ENCODE peak calls at places on chromosomes 4 and X, in six cellular contexts. E, D, A, F, Z and G are unnamed samples.

GRCh38 chrX:96770315-96770714 is 85.7 kb downstream of the DIAPH2 start:
- DNase-seq in E (peak), D (no peak), A (no peak), F (no peak), Z (no peak), G (peak)

GRCh38 chrX:68365356-68365755 is 67.9 kb downstream of the OPHN1 start:
- DNase-seq in E (no peak), D (no peak), A (no peak), F (no peak), Z (no peak), G (no peak)

GRCh38 chr4:166655705-166656104 is 578.6 kb downstream of the SPOCK3 start:
- DNase-seq in E (no peak), D (no peak), A (no peak), F (no peak), Z (no peak), G (no peak)

GRCh38 chr4:82287720-82288119 is 86.1 kb downstream of the HNRNPD start:
- DNase-seq in E (no peak), D (no peak), A (no peak), F (no peak), Z (no peak), G (no peak)

GRCh38 chrX:72094894-72095293 is 36.8 kb downstream of the RTL5 start:
- DNase-seq in E (no peak), D (no peak), A (no peak), F (no peak), Z (peak), G (peak)

GRCh38 chr4:79652232-79652631 is 244.2 kb upstream of the GK2 start:
- DNase-seq in E (no peak), D (no peak), A (no peak), F (no peak), Z (no peak), G (no peak)

GRCh38 chrX:40326186-40326965 is 228.6 kb upstream of the BCOR start:
- DNase-seq in E (peak), D (no peak), A (no peak), F (no peak), Z (no peak), G (no peak)

GRCh38 chrX:17032351-17032750 is 85.9 kb downstream of the REPS2 start:
- DNase-seq in E (peak), D (no peak), A (no peak), F (no peak), Z (no peak), G (no peak)

GRCh38 chr4:84498203-84499026 is 677 bp downstream of the NKX6-1 start:
- DNase-seq in E (peak), D (no peak), A (peak), F (peak), Z (no peak), G (no peak)

GRCh38 chr4:20172070-20172760 is 79.5 kb upstream of the SLIT2 start:
- DNase-seq in E (no peak), D (no peak), A (no peak), F (no peak), Z (no peak), G (no peak)

GRCh38 chr4:139018971-139019758 is 3.6 kb downstream of the NOCT start:
- DNase-seq in E (no peak), D (no peak), A (no peak), F (no peak), Z (no peak), G (no peak)
- TF ChIP-seq EP300 in E (no peak), D (no peak), A (no peak), F (no peak), Z (no peak), G (no peak)

GRCh38 chr4:185956546-185956945 is 112.4 kb upstream of the TLR3 start:
- DNase-seq in E (no peak), D (no peak), A (no peak), F (no peak), Z (no peak), G (no peak)
- TF ChIP-seq EP300 in E (no peak), D (no peak), A (no peak), F (no peak), Z (no peak), G (no peak)

GRCh38 chr4:26568446-26568994 is 15.4 kb upstream of the TBC1D19 start:
- DNase-seq in E (peak), D (no peak), A (no peak), F (no peak), Z (no peak), G (no peak)

GRCh38 chr4:26576171-26576829 is 7.6 kb upstream of the TBC1D19 start:
- DNase-seq in E (no peak), D (no peak), A (no peak), F (no peak), Z (no peak), G (no peak)

GRCh38 chr4:26574563-26574962 is 9.3 kb upstream of the TBC1D19 start:
- DNase-seq in E (no peak), D (no peak), A (no peak), F (no peak), Z (no peak), G (no peak)

GRCh38 chr4:26570596-26570995 is 13.3 kb upstream of the TBC1D19 start:
- DNase-seq in E (no peak), D (no peak), A (no peak), F (no peak), Z (no peak), G (no peak)

GRCh38 chr4:26573389-26573794 is 10.5 kb upstream of the TBC1D19 start:
- DNase-seq in E (peak), D (no peak), A (no peak), F (no peak), Z (no peak), G (no peak)
- TF ChIP-seq EP300 in E (no peak), D (no peak), A (no peak), F (no peak), Z (no peak), G (no peak)

GRCh38 chr4:38930696-38931095 is 63.1 kb downstream of the FAM114A1 start:
- DNase-seq in E (no peak), D (no peak), A (no peak), F (no peak), Z (no peak), G (no peak)
- TF ChIP-seq EP300 in E (no peak), D (no peak), A (no peak), F (no peak), Z (peak), G (no peak)

GRCh38 chr4:148354186-148354585 is 88.0 kb downstream of the NR3C2 start:
- DNase-seq in E (no peak), D (no peak), A (no peak), F (no peak), Z (no peak), G (no peak)
- TF ChIP-seq EP300 in E (no peak), D (no peak), A (no peak), F (no peak), Z (no peak), G (no peak)

GRCh38 chrX:111680988-111681779 is at the start of gene ALG13:
- DNase-seq in E (peak), D (peak), A (peak), F (peak), Z (peak), G (peak)
- TF ChIP-seq EP300 in E (no peak), D (peak), A (no peak), F (no peak), Z (no peak), G (no peak)

GRCh38 chr4:189840356-189840755 is 100.3 kb upstream of the FRG1 start:
- DNase-seq in E (no peak), D (no peak), A (no peak), F (no peak), Z (no peak), G (no peak)

GRCh38 chr4:189850239-189850856 is 90.3 kb upstream of the FRG1 start:
- DNase-seq in E (no peak), D (no peak), A (no peak), F (no peak), Z (no peak), G (no peak)

GRCh38 chr4:189843392-189844009 is 97.2 kb upstream of the FRG1 start:
- DNase-seq in E (no peak), D (no peak), A (no peak), F (no peak), Z (no peak), G (no peak)

DNA sequence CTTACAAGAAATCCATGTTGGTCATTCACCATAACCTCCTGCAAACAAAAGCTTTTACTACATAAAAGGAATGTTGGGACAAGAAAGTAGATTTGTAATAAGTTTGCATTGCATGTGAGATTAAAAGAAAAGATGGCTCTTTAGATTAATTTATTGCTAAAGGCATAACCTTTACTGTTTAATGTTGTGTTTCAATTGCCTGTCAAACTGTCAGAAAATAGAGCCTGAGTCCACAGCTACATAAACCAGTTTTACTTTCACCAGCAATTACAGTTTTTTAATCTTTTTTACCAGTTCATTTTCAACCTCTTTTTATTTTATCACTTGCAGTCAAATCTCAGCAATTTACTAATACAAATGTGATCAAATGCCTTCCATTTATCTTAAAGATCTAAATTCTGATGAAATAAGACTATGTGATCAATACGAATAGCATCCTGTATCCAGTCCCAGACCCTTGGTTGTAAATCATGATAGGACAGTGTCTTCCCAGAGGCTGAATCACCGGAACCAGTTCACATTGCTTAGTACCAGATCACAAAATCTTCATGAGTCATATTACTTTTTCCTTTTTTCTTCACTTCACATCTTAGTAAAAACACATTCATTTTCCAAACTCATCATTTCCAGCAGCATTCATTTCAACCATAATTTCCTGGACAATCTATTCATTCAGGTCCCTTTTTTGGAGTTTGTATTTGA is 95.4 kb upstream of the FRG1 start:
- DNase-seq in E (no peak), D (no peak), A (no peak), F (no peak), Z (no peak), G (no peak)
- TF ChIP-seq EP300 in E (no peak), D (no peak), A (no peak), F (no peak), Z (no peak), G (no peak)